ENCODE peak calls at places on chromosome 4, in seven cellular contexts. Q is H9, H is IMR-90, R is neuronal stem cell, D is trophoblast cell, M is mesenchymal stem cell, N is H1. W is an unnamed sample.

GRCh38 chr4:10655968-10656367 is 28.6 kb downstream of the CLNK start:
- DNase-seq in M (peak), R (no peak), D (peak), N (no peak), Q (no peak), H (peak), W (no peak)

GRCh38 chr4:161097821-161098220 is 1066.0 kb downstream of the FSTL5 start:
- DNase-seq in D (no peak), H (no peak), M (no peak), Q (no peak), R (no peak), N (no peak), W (no peak)

GRCh38 chr4:30436394-30436793 is 283.8 kb upstream of the PCDH7 start:
- DNase-seq in N (no peak), Q (no peak), H (no peak), M (no peak), R (no peak), D (no peak), W (no peak)

GRCh38 chr4:18813771-18814170 is 792.2 kb upstream of the LCORL start:
- DNase-seq in Q (no peak), M (no peak), N (no peak), D (no peak), R (no peak), H (no peak), W (no peak)

GRCh38 chr4:8188743-8189550 is 10.1 kb upstream of the SH3TC1 start:
- DNase-seq in H (no peak), R (no peak), Q (no peak), N (no peak), M (no peak), D (no peak), W (no peak)

GRCh38 chr4:40577588-40578253 is 51.9 kb downstream of the RBM47 start:
- DNase-seq in R (no peak), H (no peak), M (no peak), N (no peak), D (no peak), Q (no peak), W (peak)

GRCh38 chr4:76752911-76753494 is 144.9 kb downstream of the SOWAHB start:
- DNase-seq in D (peak), Q (no peak), N (no peak), R (no peak), H (peak), M (peak), W (no peak)

GRCh38 chr4:8289151-8289750 is 19.7 kb downstream of the HTRA3 start:
- DNase-seq in D (peak), R (no peak), Q (no peak), M (no peak), N (no peak), H (no peak), W (no peak)

GRCh38 chr4:101304916-101305315 is 42.4 kb downstream of the PPP3CA start:
- DNase-seq in H (peak), Q (no peak), M (peak), R (no peak), D (no peak), N (no peak), W (peak)

GRCh38 chr4:186918466-186918865 is 194.8 kb upstream of the FAT1 start:
- DNase-seq in H (no peak), N (no peak), M (peak), D (peak), R (no peak), Q (no peak), W (no peak)

DNA sequence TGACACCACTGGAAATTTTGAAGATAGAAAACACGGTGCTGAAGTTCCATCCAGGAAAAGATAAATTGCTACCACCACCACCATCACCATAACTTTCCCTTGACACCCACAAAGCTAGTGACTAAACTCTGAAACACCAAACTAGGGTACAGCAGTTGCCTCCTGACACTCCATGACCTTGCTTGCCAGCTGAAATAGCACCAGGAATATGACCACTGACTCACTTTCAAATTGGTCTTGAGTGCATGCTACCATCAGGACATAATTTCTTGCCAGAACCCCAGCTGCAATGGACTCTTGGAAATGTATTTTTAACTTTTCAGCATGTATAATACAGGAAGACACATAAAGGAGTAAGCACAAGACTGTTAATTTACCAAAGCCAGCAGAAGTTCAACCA is 283.3 kb downstream of the CENPC start:
- DNase-seq in R (no peak), D (no peak), H (no peak), M (no peak), Q (no peak), N (no peak), W (no peak)
- H2AK5ac ChIP-seq in R (no peak), D (no peak), H (no peak), M (no peak), Q (no peak), N (no peak), W (no peak)

DNA sequence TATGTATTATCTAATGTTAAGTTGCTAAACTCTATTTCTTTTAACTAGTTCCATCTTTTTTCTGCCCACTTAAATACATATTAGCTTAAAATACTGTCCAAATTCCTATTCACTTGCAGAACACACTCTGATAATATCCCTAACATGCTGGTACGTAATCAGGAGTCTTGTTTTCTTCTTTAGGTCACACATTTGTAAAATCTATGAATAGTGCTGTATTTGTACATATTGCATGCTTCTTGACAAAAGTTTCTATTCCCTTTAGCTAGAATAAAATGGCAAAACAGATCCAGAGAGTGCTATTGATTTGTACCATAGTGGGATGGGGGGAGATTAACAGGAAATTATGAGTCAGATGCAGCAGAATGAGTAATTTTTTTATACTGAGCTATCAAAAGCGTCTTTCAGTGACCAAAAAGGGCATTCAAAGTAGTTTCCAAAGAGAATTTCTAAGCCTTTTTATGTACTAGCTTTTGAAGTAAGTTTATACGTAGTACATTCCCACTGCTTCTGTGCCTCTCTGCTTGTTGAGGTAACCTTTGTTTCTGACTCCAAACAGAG is 126.5 kb downstream of the PTPN13 start:
- DNase-seq in H (peak), Q (no peak), N (no peak), D (peak), M (no peak), R (no peak), W (no peak)
- H3K4me2 ChIP-seq in H (no peak), Q (no peak), N (no peak), D (no peak), M (no peak), R (no peak), W (no peak)

GRCh38 chr4:81604683-81605082 is 133.0 kb upstream of the RASGEF1B start:
- DNase-seq in D (no peak), N (no peak), H (no peak), Q (no peak), M (no peak), R (no peak), W (peak)

GRCh38 chr4:81607947-81608346 is 136.2 kb upstream of the RASGEF1B start:
- DNase-seq in M (peak), R (no peak), N (no peak), Q (no peak), D (peak), H (no peak), W (no peak)

GRCh38 chr4:81606166-81606565 is 134.5 kb upstream of the RASGEF1B start:
- DNase-seq in M (no peak), N (no peak), H (no peak), R (no peak), Q (no peak), D (no peak), W (no peak)

GRCh38 chr4:81605278-81605677 is 133.6 kb upstream of the RASGEF1B start:
- DNase-seq in H (no peak), M (no peak), N (no peak), R (peak), Q (no peak), D (no peak), W (peak)

GRCh38 chr4:81606796-81607550 is 135.3 kb upstream of the RASGEF1B start:
- DNase-seq in M (no peak), Q (no peak), D (no peak), H (no peak), R (no peak), N (no peak), W (peak)
- H3K23ac ChIP-seq in M (no peak), Q (no peak), D (no peak), H (no peak), R (no peak), N (no peak), W (no peak)

GRCh38 chr4:121062466-121062975 is 9.8 kb downstream of the NDNF start:
- DNase-seq in D (no peak), Q (no peak), H (no peak), N (no peak), R (no peak), M (no peak), W (no peak)
- H2AK5ac ChIP-seq in D (no peak), Q (no peak), H (no peak), N (no peak), R (no peak), M (no peak), W (no peak)

W was measured in mesendoderm.